ENCODE peak calls at places on chromosome 18, in ten cellular contexts. T is effector memory CD4-positive, alpha-beta T cell; O is aorta; S is breast epithelium; A is GM23248; B is right cardiac atrium; U is ovary; R is IMR-90; Y is iPS DF 6.9; N is HCT116. G is an unnamed sample. For H3K27me3 and H3K4me1, the result is how much of the 10 kb centered on the place peaks cover.

GRCh38 chr18:10353791-10354190 is 100.6 kb upstream of the APCDD1 start:
- DNase-seq in N (no peak), U (no peak), T (no peak), B (no peak), R (peak), Y (no peak), S (no peak), A (peak), O (no peak), G (no peak)

GRCh38 chr18:8744656-8745055 is 39.3 kb downstream of the MTCL1 start:
- DNase-seq in A (no peak), U (no peak), O (no peak), T (no peak), N (no peak), Y (no peak), R (peak), S (no peak), B (no peak), G (peak)

GRCh38 chr18:31244737-31245432 is 73.1 kb upstream of the DSG1 start:
- DNase-seq in T (no peak), Y (no peak), O (no peak), R (no peak), N (no peak), A (no peak), B (no peak), S (no peak), U (no peak), G (no peak)

GRCh38 chr18:39667905-39668304 is 2102.3 kb upstream of the CELF4 start:
- DNase-seq in O (no peak), A (peak), Y (no peak), N (no peak), B (no peak), U (no peak), T (no peak), S (no peak), R (peak), G (no peak)

GRCh38 chr18:23752796-23753195 is 63.5 kb downstream of the LAMA3 start:
- DNase-seq in N (no peak), Y (no peak), R (no peak), T (no peak), O (no peak), A (peak), U (no peak), B (no peak), S (no peak), G (no peak)

GRCh38 chr18:55236150-55236931 is 277.1 kb upstream of the CCDC68 start:
- DNase-seq in T (no peak), A (peak), N (no peak), U (no peak), Y (no peak), B (no peak), R (peak), S (no peak), O (no peak), G (no peak)

GRCh38 chr18:74457743-74458465 is 796 bp upstream of the DIPK1C start:
- DNase-seq in N (no peak), B (peak), T (no peak), Y (no peak), O (no peak), A (no peak), S (no peak), U (no peak), R (no peak), G (no peak)

GRCh38 chr18:56322403-56322802 is 316.0 kb downstream of the TXNL1 start:
- DNase-seq in Y (no peak), U (no peak), S (no peak), N (no peak), R (no peak), B (peak), A (no peak), T (no peak), O (no peak), G (no peak)

GRCh38 chr18:35827275-35827929 is 145.1 kb upstream of the RMP24 start:
- DNase-seq in A (no peak), N (no peak), T (no peak), O (no peak), R (no peak), U (no peak), Y (peak), B (no peak), S (no peak), G (no peak)

GRCh38 chr18:66724664-66725356 is 120.9 kb upstream of the CDH19 start:
- DNase-seq in R (no peak), U (no peak), O (no peak), A (no peak), N (no peak), T (no peak), Y (no peak), B (no peak), S (no peak), G (no peak)

GRCh38 chr18:51151568-51152511 is 45.6 kb downstream of the MEX3C start:
- DNase-seq in N (no peak), A (no peak), R (no peak), T (peak), U (no peak), S (no peak), B (no peak), O (no peak), Y (no peak), G (peak)
- H3K4me3 ChIP-seq in N (no peak), A (no peak), R (no peak), T (peak), U (no peak), S (no peak), B (no peak), O (no peak), Y (no peak), G (peak)

DNA sequence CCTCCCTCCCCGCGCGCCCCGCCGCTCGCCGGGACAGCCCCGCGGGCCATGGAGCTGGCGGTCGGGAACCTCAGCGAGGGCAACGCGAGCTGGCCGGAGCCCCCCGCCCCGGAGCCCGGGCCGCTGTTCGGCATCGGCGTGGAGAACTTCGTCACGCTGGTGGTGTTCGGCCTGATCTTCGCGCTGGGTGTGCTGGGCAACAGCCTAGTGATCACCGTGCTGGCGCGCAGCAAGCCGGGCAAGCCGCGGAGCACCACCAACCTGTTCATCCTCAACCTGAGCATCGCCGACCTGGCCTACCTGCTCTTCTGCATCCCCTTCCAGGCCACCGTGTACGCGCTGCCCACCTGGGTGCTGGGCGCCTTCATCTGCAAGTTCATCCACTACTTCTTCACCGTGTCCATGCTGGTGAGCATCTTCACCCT is 865 bp downstream of the GALR1 start:
- DNase-seq in R (no peak), O (no peak), A (no peak), B (no peak), U (no peak), N (no peak), T (no peak), S (no peak), Y (no peak), G (no peak)
- H3K27me3 ChIP-seq in R (under half), O (under half), A (half or more), B (under half), U (under half), N (under half), T (under half), S (under half), Y (under half), G (under half)

DNA sequence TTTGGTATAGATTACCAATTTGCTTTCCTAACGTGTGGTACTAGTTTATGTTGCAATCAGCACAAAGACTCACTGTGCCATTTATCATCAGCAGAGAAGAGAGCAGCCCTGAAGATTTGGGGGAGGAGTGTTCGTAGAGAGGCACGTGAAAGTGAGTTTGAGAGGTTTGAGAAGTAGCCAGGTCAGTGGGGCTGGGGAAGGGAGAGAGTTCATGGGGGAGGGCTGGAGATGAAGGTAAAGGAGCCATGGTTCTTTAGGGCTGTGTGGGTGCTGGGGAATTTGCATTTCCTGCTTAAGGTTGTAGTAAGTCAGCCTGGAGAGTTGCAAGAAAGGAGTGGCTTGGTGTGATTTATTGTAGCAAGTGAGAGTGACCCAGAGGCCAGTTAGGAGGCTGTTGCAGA is 172.0 kb downstream of the NEDD4L start:
- DNase-seq in Y (no peak), T (no peak), O (no peak), A (peak), S (no peak), R (no peak), B (no peak), N (no peak), U (no peak), G (no peak)
- H3K4me1 ChIP-seq in Y (under half), T (under half), O (under half), A (half or more), S (under half), R (under half), B (under half), N (under half), U (under half), G (under half)

DNA sequence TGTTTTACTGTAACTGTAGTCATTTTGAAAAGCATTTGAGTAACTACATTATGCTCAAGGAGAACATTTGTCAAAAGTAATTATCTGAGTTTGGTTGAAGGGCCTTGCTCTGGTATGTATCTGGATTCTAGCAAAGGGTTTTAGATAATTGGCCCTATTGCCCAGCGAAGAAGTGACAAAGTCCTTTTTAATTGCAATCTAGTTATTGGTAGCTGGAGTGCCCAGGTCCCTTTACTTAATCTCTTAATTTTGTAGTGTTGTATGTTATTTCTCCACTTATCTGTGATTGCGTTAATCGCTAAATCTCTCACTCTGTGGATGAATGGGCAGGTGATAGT is 1.8 kb downstream of the ASXL3 start:
- DNase-seq in R (no peak), U (no peak), A (no peak), B (no peak), S (no peak), O (no peak), N (no peak), T (no peak), Y (no peak), G (no peak)
- H3K4me3 ChIP-seq in R (no peak), U (no peak), A (no peak), B (peak), S (no peak), O (no peak), N (no peak), T (no peak), Y (no peak), G (no peak)

GRCh38 chr18:815353-815752 is 3.3 kb upstream of the YES1 start:
- DNase-seq in U (no peak), B (no peak), N (no peak), A (no peak), T (no peak), R (no peak), S (no peak), O (no peak), Y (no peak), G (no peak)

GRCh38 chr18:812673-813404 is 797 bp upstream of the YES1 start:
- DNase-seq in T (peak), O (peak), S (peak), B (peak), A (peak), U (peak), N (peak), Y (no peak), R (peak), G (peak)

GRCh38 chr18:812123-812672 is at the start of gene YES1:
- DNase-seq in B (peak), T (peak), R (peak), A (peak), U (peak), O (peak), N (peak), Y (no peak), S (peak), G (peak)

GRCh38 chr18:814300-815084 is 2.5 kb upstream of the YES1 start:
- DNase-seq in T (no peak), O (no peak), R (no peak), A (no peak), S (no peak), N (no peak), B (no peak), U (no peak), Y (no peak), G (no peak)

GRCh38 chr18:813405-814071 is 1.5 kb upstream of the YES1 start:
- DNase-seq in Y (no peak), N (no peak), T (no peak), U (no peak), O (no peak), R (no peak), A (no peak), B (no peak), S (no peak), G (no peak)
- H3K27me3 ChIP-seq in Y (under half), N (under half), T (under half), U (under half), O (under half), R (under half), A (under half), B (under half), S (under half), G (under half)

DNA sequence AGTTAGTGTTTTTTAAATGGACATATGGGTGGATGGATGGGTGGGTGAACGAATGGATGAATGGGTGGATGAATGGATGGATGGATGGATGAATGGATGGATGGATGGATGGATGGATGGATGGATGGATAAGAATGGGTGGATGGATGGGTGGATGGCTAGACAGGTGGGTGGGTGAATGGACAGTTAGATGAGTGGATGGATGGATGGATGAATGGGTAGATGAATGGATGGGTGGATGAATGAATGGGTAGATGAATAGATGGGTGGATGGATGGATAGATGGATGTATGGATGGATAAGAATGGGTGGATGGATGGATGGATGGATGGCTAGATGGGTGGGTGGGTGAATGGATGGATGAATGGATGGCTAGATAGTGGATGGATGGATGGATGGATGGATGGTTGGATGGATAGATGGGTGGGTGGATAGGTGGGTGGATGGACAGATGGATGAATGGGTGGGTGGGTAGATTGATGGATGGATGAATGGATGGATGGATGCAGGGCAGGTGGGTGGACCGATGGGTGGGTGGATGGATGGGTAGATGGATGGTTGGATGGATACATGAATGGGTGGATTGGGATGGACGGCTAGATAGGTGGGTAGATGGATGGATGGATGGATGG is 64.0 kb downstream of the CTIF start:
- DNase-seq in R (no peak), S (no peak), U (no peak), O (no peak), A (no peak), B (no peak), T (no peak), Y (no peak), N (no peak), G (no peak)
- H3K4me1 ChIP-seq in R (under half), S (under half), U (under half), O (under half), A (under half), B (under half), T (under half), Y (under half), N (under half), G (under half)

DNA sequence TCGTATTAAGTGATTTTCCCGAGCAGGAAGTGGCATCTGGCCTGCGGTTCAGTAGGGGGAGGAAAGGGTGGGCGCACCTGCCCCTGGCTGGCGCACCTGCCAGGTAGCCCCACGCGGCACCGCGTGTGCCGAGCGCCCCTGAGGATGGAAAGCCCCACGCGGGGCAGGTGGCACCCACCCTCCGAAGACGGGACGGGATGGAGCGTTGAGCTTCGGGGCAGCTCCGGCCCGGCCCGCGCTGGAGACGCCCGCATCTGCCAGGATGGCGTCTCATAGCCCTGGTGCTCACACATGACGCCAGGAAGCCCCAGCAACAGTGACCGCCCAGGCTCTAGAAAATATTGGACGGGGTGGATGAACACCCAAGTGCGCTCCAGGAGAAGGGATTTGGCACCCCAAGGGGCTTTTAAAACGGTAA is 2.5 kb upstream of the NFATC1 start:
- DNase-seq in U (peak), A (peak), Y (no peak), R (no peak), O (peak), T (no peak), N (no peak), S (no peak), B (peak), G (no peak)
- H3K4me3 ChIP-seq in U (peak), A (peak), Y (peak), R (peak), O (peak), T (peak), N (peak), S (peak), B (peak), G (peak)

GRCh38 chr18:22166070-22166972 is 3.1 kb upstream of the GATA6 start:
- DNase-seq in O (peak), A (no peak), U (peak), R (no peak), T (no peak), S (no peak), Y (no peak), B (peak), N (no peak), G (no peak)

GRCh38 chr18:22165603-22166069 is 3.8 kb upstream of the GATA6 start:
- DNase-seq in O (no peak), A (no peak), T (no peak), N (no peak), R (no peak), U (no peak), Y (no peak), B (peak), S (no peak), G (no peak)

GRCh38 chr18:22165049-22165602 is 4.3 kb upstream of the GATA6 start:
- DNase-seq in N (no peak), Y (no peak), S (no peak), B (peak), O (no peak), U (peak), A (no peak), R (no peak), T (no peak), G (no peak)

GRCh38 chr18:22164337-22165048 is 4.9 kb upstream of the GATA6 start:
- DNase-seq in T (no peak), N (no peak), U (peak), R (no peak), S (no peak), B (peak), O (no peak), Y (no peak), A (no peak), G (no peak)

DNA sequence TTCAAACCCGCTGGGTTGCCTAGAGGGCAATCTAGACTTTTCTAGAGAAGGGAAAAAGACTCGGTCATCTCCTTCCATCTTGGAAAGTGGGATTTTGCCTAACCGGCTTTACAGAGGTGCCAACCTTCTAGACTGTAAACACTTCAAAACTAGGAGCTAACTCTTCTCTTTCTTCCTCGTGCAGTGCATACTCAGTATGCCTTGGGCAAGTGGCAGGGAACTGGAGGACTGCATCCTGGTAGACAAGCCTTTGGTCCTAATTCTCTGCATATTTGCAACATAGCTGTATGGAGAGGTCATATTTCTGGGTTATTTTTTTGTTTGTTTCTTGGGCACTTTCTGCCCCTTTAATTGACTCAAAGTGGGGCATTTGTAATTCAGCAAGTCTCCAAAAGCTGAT is 6.0 kb upstream of the GATA6 start:
- DNase-seq in U (no peak), B (no peak), R (no peak), N (no peak), A (no peak), O (no peak), Y (no peak), T (no peak), S (no peak), G (no peak)
- H3K27me3 ChIP-seq in U (under half), B (under half), R (half or more), N (under half), A (half or more), O (under half), Y (half or more), T (under half), S (under half), G (under half)

G was measured in naive thymus-derived CD4-positive, alpha-beta T cell.